ENCODE peak calls at places on chromosomes 2 and 18, in six cellular contexts. U is fibroblast of lung, H is IMR-90, I is cardiac muscle cell, B is ascending aorta, W is spleen. L is an unnamed sample.
A peak's percentile ranks its signal among the peaks of the same experiment; 100 is the strongest.

GRCh38 chr18:34261865-34262780 is 37.4 kb upstream of the NOL4 start:
- DNase-seq in U (no peak), H (no peak), I (no peak), B (no peak), W (no peak), L (peak; percentile 9)

GRCh38 chr18:25164837-25165791 is 186.9 kb downstream of the ZNF521 start:
- DNase-seq in U (peak; percentile 78), H (peak; percentile 84), I (peak; percentile 30), B (no peak), W (no peak), L (peak; percentile 1)

GRCh38 chr2:27489118-27489497 is 435 bp downstream of the IFT172 start:
- DNase-seq in U (peak; percentile 32), H (peak; percentile 21), I (peak; percentile 39), B (peak; percentile 66), W (no peak), L (no peak)

GRCh38 chr18:3758531-3758930 is 308.6 kb downstream of the TGIF1 start:
- DNase-seq in U (peak; percentile 87), H (peak; percentile 77), I (peak; percentile 68), B (no peak), W (no peak), L (no peak)

GRCh38 chr2:150607471-150607870 is 120.0 kb upstream of the RND3 start:
- DNase-seq in U (no peak), H (peak; percentile 69), I (peak; percentile 57), B (no peak), W (no peak), L (no peak)

GRCh38 chr2:16257725-16258028 is 317.3 kb downstream of the MYCN start:
- DNase-seq in U (no peak), H (no peak), I (no peak), B (no peak), W (no peak), L (no peak)

GRCh38 chr18:354456-354855 is 86.6 kb upstream of the THOC1 start:
- DNase-seq in U (no peak), H (no peak), I (peak; percentile 50), B (no peak), W (no peak), L (no peak)

GRCh38 chr2:545711-546650 is 131.2 kb downstream of the TMEM18 start:
- DNase-seq in U (no peak), H (no peak), I (no peak), B (no peak), W (no peak), L (no peak)

GRCh38 chr2:224793961-224794360 is 77.8 kb upstream of the CCDC195 start:
- DNase-seq in U (peak; percentile 10), H (no peak), I (peak; percentile 76), B (no peak), W (no peak), L (no peak)

GRCh38 chr2:163733301-163733938 is 2.4 kb downstream of the FIGN start:
- DNase-seq in U (peak; percentile 52), H (peak; percentile 6), I (no peak), B (no peak), W (peak; percentile 59), L (no peak)

GRCh38 chr2:239137165-239137889 is 263.5 kb downstream of the HDAC4 start:
- DNase-seq in U (no peak), H (no peak), I (peak; percentile 6), B (no peak), W (no peak), L (no peak)

GRCh38 chr2:8324164-8324848 is 357.6 kb upstream of the ID2 start:
- DNase-seq in U (no peak), H (peak; percentile 54), I (no peak), B (no peak), W (no peak), L (no peak)

GRCh38 chr2:96880891-96881273 is 11.0 kb upstream of the SEMA4C start:
- DNase-seq in U (no peak), H (no peak), I (no peak), B (no peak), W (no peak), L (no peak)

DNA sequence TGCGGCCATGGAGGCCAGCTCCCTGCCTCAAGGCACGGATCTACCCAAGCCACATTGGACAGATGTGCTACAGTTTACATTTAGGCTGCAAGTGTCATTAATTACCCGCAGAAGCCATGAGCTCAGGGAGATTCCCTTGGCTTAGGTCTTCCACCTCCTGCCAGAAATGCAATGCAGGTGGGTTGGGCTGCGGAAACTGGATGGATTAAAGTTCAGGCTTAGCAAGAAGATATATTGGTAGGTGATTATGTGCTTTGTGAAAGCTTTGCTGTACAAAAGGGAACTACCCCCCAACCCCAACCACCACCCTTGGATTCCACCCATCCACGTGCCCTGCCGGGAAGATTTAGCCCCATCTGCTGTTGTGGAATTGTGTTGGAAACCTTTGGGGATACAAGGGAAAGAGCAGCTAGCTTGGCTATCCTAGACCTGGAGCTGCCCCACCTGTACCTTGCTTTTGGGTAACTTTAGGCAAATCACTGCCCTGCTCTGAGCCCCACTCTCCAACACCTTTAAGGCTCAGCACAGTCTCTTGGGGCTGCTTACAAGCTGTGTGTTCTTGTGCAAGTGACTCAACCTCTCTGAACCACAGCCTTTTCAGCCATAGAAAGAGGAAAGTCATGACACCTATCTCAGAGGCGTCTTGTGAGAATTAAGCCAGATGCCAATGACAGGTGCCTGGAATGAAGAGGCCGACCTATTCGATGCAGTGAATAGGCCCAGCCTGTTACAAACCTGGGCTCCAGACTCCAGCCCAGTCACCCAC is 141.6 kb upstream of the GLI2 start:
- DNase-seq in U (no peak), H (no peak), I (no peak), B (no peak), W (peak; percentile 17), L (no peak)
- TF ChIP-seq CTCF in U (no peak), H (no peak), I (no peak), B (no peak), W (no peak), L (no peak)

DNA sequence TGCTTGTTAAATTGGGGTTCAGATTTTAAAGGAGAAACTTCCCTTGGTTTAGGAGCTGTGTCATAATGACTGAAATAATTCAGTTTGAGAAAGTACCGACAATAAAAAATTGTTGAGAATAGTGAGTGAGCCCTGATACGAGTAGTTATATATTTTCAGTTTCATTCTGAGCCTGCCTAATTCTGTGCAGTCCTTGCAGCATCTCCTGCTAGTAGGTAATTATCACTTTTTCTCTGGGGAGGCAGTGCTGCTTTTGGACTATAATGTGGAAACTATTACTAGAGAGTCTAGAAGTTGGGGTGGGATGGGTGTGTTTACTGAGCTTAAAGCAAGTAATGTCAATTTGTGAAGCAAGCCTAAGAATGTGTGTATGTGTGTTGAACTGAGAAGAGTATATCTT is 21.7 kb downstream of the ZNF638 start:
- DNase-seq in U (no peak), H (no peak), I (no peak), B (no peak), W (no peak), L (no peak)
- H3K36me3 ChIP-seq in U (peaks cover 9% of the 10 kb centered on the region), H (peaks cover 21% of the 10 kb centered on the region), I (peaks cover 49% of the 10 kb centered on the region), B (peaks cover 38% of the 10 kb centered on the region), W (no peaks in the 10 kb centered on the region), L (no peaks in the 10 kb centered on the region)

GRCh38 chr2:75896779-75897366 is 186.2 kb upstream of the GCFC2 start:
- DNase-seq in U (peak; percentile 6), H (no peak), I (peak; percentile 5), B (no peak), W (no peak), L (peak; percentile 1)
- TF ChIP-seq CTCF in U (peak; percentile 24), H (peak; percentile 21), I (peak; percentile 33), B (no peak), W (no peak), L (peak; percentile 84)

GRCh38 chr2:182982934-182983333 is 55.3 kb downstream of the NCKAP1 start:
- DNase-seq in U (no peak), H (no peak), I (no peak), B (no peak), W (no peak), L (no peak)

GRCh38 chr2:182977463-182977862 is 60.8 kb downstream of the NCKAP1 start:
- DNase-seq in U (no peak), H (no peak), I (no peak), B (no peak), W (no peak), L (no peak)

GRCh38 chr2:182980652-182981051 is 57.6 kb downstream of the NCKAP1 start:
- DNase-seq in U (no peak), H (no peak), I (no peak), B (no peak), W (no peak), L (no peak)

DNA sequence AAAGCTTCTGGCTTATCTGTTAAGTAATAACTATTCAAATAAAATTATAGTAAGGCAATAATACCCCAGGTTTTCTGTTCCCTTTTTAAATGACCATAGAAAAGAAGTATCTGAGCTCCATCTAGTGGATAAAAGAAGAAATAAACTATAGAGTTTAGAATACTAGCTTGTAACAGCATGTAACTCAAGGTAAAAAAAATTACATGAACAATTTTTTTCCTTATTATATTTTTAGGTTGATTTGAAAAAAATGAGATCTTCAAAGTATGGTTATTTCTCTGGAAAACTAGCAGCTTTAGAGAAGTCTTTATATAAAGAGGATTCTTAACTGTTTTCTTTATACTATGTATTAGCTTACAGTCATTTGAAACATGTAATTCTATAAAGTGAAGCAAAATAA is 58.1 kb downstream of the NCKAP1 start:
- DNase-seq in U (peak; percentile 37), H (peak; percentile 62), I (peak; percentile 59), B (no peak), W (no peak), L (peak; percentile 7)
- H3K36me3 ChIP-seq in U (no peaks in the 10 kb centered on the region), H (peaks cover 30% of the 10 kb centered on the region), I (peaks cover 68% of the 10 kb centered on the region), B (peaks cover 3% of the 10 kb centered on the region), W (no peaks in the 10 kb centered on the region), L (peaks cover 2% of the 10 kb centered on the region)

GRCh38 chr2:63840081-63840784 is 1.5 kb upstream of the UGP2 start:
- DNase-seq in U (no peak), H (no peak), I (no peak), B (peak; percentile 69), W (peak; percentile 75), L (no peak)

GRCh38 chr2:63840785-63841253 is 877 bp upstream of the UGP2 start:
- DNase-seq in U (peak; percentile 98), H (peak; percentile 97), I (peak; percentile 99), B (peak; percentile 99), W (peak; percentile 99), L (peak; percentile 89)

GRCh38 chr2:63842149-63843061 is 709 bp downstream of the UGP2 start:
- DNase-seq in U (peak; percentile 65), H (peak; percentile 81), I (peak; percentile 77), B (peak; percentile 70), W (peak; percentile 79), L (no peak)

GRCh38 chr2:63843093-63843492 is 1.4 kb downstream of the UGP2 start:
- DNase-seq in U (no peak), H (no peak), I (no peak), B (no peak), W (no peak), L (no peak)

GRCh38 chr2:63841254-63842022 is at the start of gene UGP2:
- DNase-seq in U (peak; percentile 96), H (peak; percentile 92), I (peak; percentile 96), B (peak; percentile 97), W (peak; percentile 97), L (peak; percentile 64)
- TF ChIP-seq CTCF in U (peak; percentile 31), H (peak; percentile 27), I (peak; percentile 46), B (no peak), W (peak; percentile 29), L (peak; percentile 28)